ENCODE peak calls at places on chromosomes 6 and 20, in eight cellular contexts. One of them, this sample, is unnamed.

GRCh38 chr20:14821251-14821650 is 483.8 kb upstream of the FLRT3 start:
- DNase-seq in activated T-helper 9 cell treated with anti-CD3 and anti-CD28 coated beads, Interleukin-2, amount 50 U/mL, for 16 hours: no peak
- DNase-seq in CD8-positive, alpha-beta memory T cell: no peak
- DNase-seq in A673: no peak
- DNase-seq in astrocyte of the spinal cord: no peak
- DNase-seq in T-helper 2 cell: no peak
- DNase-seq in aorta: no peak
- DNase-seq in GM03348: no peak
- DNase-seq in this sample: no peak

GRCh38 chr6:163671355-163671754 is 256.8 kb downstream of the QKI start:
- DNase-seq in activated T-helper 9 cell treated with anti-CD3 and anti-CD28 coated beads, Interleukin-2, amount 50 U/mL, for 16 hours: no peak
- DNase-seq in CD8-positive, alpha-beta memory T cell: no peak
- DNase-seq in A673: no peak
- DNase-seq in astrocyte of the spinal cord: no peak
- DNase-seq in T-helper 2 cell: no peak
- DNase-seq in aorta: no peak
- DNase-seq in GM03348: no peak
- DNase-seq in this sample: no peak

GRCh38 chr20:18397090-18397489 is 69.7 kb downstream of the DZANK1 start:
- DNase-seq in activated T-helper 9 cell treated with anti-CD3 and anti-CD28 coated beads, Interleukin-2, amount 50 U/mL, for 16 hours: no peak
- DNase-seq in CD8-positive, alpha-beta memory T cell: no peak
- DNase-seq in A673: no peak
- DNase-seq in astrocyte of the spinal cord: no peak
- DNase-seq in T-helper 2 cell: no peak
- DNase-seq in aorta: no peak
- DNase-seq in GM03348: no peak
- DNase-seq in this sample: no peak

GRCh38 chr6:9957330-9957729 is 457.5 kb downstream of the TFAP2A start:
- DNase-seq in activated T-helper 9 cell treated with anti-CD3 and anti-CD28 coated beads, Interleukin-2, amount 50 U/mL, for 16 hours: no peak
- DNase-seq in CD8-positive, alpha-beta memory T cell: no peak
- DNase-seq in A673: no peak
- DNase-seq in astrocyte of the spinal cord: no peak
- DNase-seq in T-helper 2 cell: no peak
- DNase-seq in aorta: no peak
- DNase-seq in GM03348: no peak
- DNase-seq in this sample: no peak

GRCh38 chr6:143601501-143601900 is 76.3 kb upstream of the PHACTR2 start:
- DNase-seq in activated T-helper 9 cell treated with anti-CD3 and anti-CD28 coated beads, Interleukin-2, amount 50 U/mL, for 16 hours: no peak
- DNase-seq in CD8-positive, alpha-beta memory T cell: no peak
- DNase-seq in A673: no peak
- DNase-seq in astrocyte of the spinal cord: no peak
- DNase-seq in T-helper 2 cell: no peak
- DNase-seq in aorta: no peak
- DNase-seq in GM03348: no peak
- DNase-seq in this sample: no peak

GRCh38 chr20:10309326-10309725 is 90.7 kb downstream of the SNAP25 start:
- DNase-seq in activated T-helper 9 cell treated with anti-CD3 and anti-CD28 coated beads, Interleukin-2, amount 50 U/mL, for 16 hours: no peak
- DNase-seq in CD8-positive, alpha-beta memory T cell: no peak
- DNase-seq in A673: no peak
- DNase-seq in astrocyte of the spinal cord: peak
- DNase-seq in T-helper 2 cell: no peak
- DNase-seq in aorta: no peak
- DNase-seq in GM03348: peak
- DNase-seq in this sample: no peak

GRCh38 chr6:9517806-9518205 is 897.1 kb downstream of the TFAP2A start:
- DNase-seq in activated T-helper 9 cell treated with anti-CD3 and anti-CD28 coated beads, Interleukin-2, amount 50 U/mL, for 16 hours: no peak
- DNase-seq in CD8-positive, alpha-beta memory T cell: no peak
- DNase-seq in A673: no peak
- DNase-seq in astrocyte of the spinal cord: no peak
- DNase-seq in T-helper 2 cell: no peak
- DNase-seq in aorta: no peak
- DNase-seq in GM03348: no peak
- DNase-seq in this sample: no peak

GRCh38 chr6:36615018-36615761 is 21.0 kb downstream of the SRSF3 start:
- DNase-seq in activated T-helper 9 cell treated with anti-CD3 and anti-CD28 coated beads, Interleukin-2, amount 50 U/mL, for 16 hours: peak
- DNase-seq in CD8-positive, alpha-beta memory T cell: peak
- DNase-seq in A673: peak
- DNase-seq in astrocyte of the spinal cord: peak
- DNase-seq in T-helper 2 cell: peak
- DNase-seq in aorta: no peak
- DNase-seq in GM03348: peak
- DNase-seq in this sample: peak

GRCh38 chr6:22877946-22878705 is 308.8 kb downstream of the HDGFL1 start:
- DNase-seq in activated T-helper 9 cell treated with anti-CD3 and anti-CD28 coated beads, Interleukin-2, amount 50 U/mL, for 16 hours: no peak
- DNase-seq in CD8-positive, alpha-beta memory T cell: no peak
- DNase-seq in A673: no peak
- DNase-seq in astrocyte of the spinal cord: peak
- DNase-seq in T-helper 2 cell: no peak
- DNase-seq in aorta: no peak
- DNase-seq in GM03348: peak
- DNase-seq in this sample: no peak

GRCh38 chr6:110581682-110582081 is 105.3 kb upstream of the SLC22A16 start:
- DNase-seq in activated T-helper 9 cell treated with anti-CD3 and anti-CD28 coated beads, Interleukin-2, amount 50 U/mL, for 16 hours: no peak
- DNase-seq in CD8-positive, alpha-beta memory T cell: no peak
- DNase-seq in A673: peak
- DNase-seq in astrocyte of the spinal cord: no peak
- DNase-seq in T-helper 2 cell: no peak
- DNase-seq in aorta: no peak
- DNase-seq in GM03348: peak
- DNase-seq in this sample: no peak

GRCh38 chr6:144008501-144009245 is 614 bp upstream of the PLAGL1 start:
- DNase-seq in activated T-helper 9 cell treated with anti-CD3 and anti-CD28 coated beads, Interleukin-2, amount 50 U/mL, for 16 hours: no peak
- DNase-seq in CD8-positive, alpha-beta memory T cell: no peak
- DNase-seq in A673: no peak
- DNase-seq in astrocyte of the spinal cord: no peak
- DNase-seq in T-helper 2 cell: no peak
- DNase-seq in aorta: no peak
- DNase-seq in GM03348: no peak
- DNase-seq in this sample: no peak

GRCh38 chr20:21982559-21982958 is 277.1 kb downstream of the PAX1 start:
- DNase-seq in activated T-helper 9 cell treated with anti-CD3 and anti-CD28 coated beads, Interleukin-2, amount 50 U/mL, for 16 hours: no peak
- DNase-seq in CD8-positive, alpha-beta memory T cell: no peak
- DNase-seq in A673: no peak
- DNase-seq in astrocyte of the spinal cord: peak
- DNase-seq in T-helper 2 cell: no peak
- DNase-seq in aorta: no peak
- DNase-seq in GM03348: peak
- DNase-seq in this sample: no peak

GRCh38 chr20:25248501-25249172 is 752 bp downstream of the PYGB start:
- DNase-seq in activated T-helper 9 cell treated with anti-CD3 and anti-CD28 coated beads, Interleukin-2, amount 50 U/mL, for 16 hours: no peak
- DNase-seq in CD8-positive, alpha-beta memory T cell: no peak
- DNase-seq in A673: peak
- DNase-seq in astrocyte of the spinal cord: peak
- DNase-seq in T-helper 2 cell: no peak
- DNase-seq in aorta: peak
- DNase-seq in GM03348: peak
- DNase-seq in this sample: no peak

GRCh38 chr6:168354338-168354737 is 34.8 kb upstream of the DACT2 start:
- DNase-seq in activated T-helper 9 cell treated with anti-CD3 and anti-CD28 coated beads, Interleukin-2, amount 50 U/mL, for 16 hours: no peak
- DNase-seq in CD8-positive, alpha-beta memory T cell: no peak
- DNase-seq in A673: no peak
- DNase-seq in astrocyte of the spinal cord: no peak
- DNase-seq in T-helper 2 cell: no peak
- DNase-seq in aorta: no peak
- DNase-seq in GM03348: no peak
- DNase-seq in this sample: no peak

GRCh38 chr20:35284992-35285805 is 627 bp upstream of the EIF6 start:
- DNase-seq in activated T-helper 9 cell treated with anti-CD3 and anti-CD28 coated beads, Interleukin-2, amount 50 U/mL, for 16 hours: no peak
- DNase-seq in CD8-positive, alpha-beta memory T cell: no peak
- DNase-seq in A673: no peak
- DNase-seq in astrocyte of the spinal cord: no peak
- DNase-seq in T-helper 2 cell: no peak
- DNase-seq in aorta: peak
- DNase-seq in GM03348: no peak
- DNase-seq in this sample: no peak

GRCh38 chr6:35485402-35485877 is 11.4 kb downstream of the TEAD3 start:
- DNase-seq in activated T-helper 9 cell treated with anti-CD3 and anti-CD28 coated beads, Interleukin-2, amount 50 U/mL, for 16 hours: no peak
- DNase-seq in CD8-positive, alpha-beta memory T cell: peak
- DNase-seq in A673: no peak
- DNase-seq in astrocyte of the spinal cord: no peak
- DNase-seq in T-helper 2 cell: no peak
- DNase-seq in aorta: peak
- DNase-seq in GM03348: peak
- DNase-seq in this sample: no peak

GRCh38 chr6:42777126-42777822 is 4.6 kb upstream of the BICRAL start:
- DNase-seq in activated T-helper 9 cell treated with anti-CD3 and anti-CD28 coated beads, Interleukin-2, amount 50 U/mL, for 16 hours: no peak
- DNase-seq in CD8-positive, alpha-beta memory T cell: no peak
- DNase-seq in A673: no peak
- DNase-seq in astrocyte of the spinal cord: peak
- DNase-seq in T-helper 2 cell: no peak
- DNase-seq in aorta: no peak
- DNase-seq in GM03348: peak
- DNase-seq in this sample: no peak

GRCh38 chr20:56689318-56689717 is 60.2 kb downstream of the TFAP2C start:
- DNase-seq in activated T-helper 9 cell treated with anti-CD3 and anti-CD28 coated beads, Interleukin-2, amount 50 U/mL, for 16 hours: no peak
- DNase-seq in CD8-positive, alpha-beta memory T cell: no peak
- DNase-seq in A673: peak
- DNase-seq in astrocyte of the spinal cord: peak
- DNase-seq in T-helper 2 cell: no peak
- DNase-seq in aorta: no peak
- DNase-seq in GM03348: peak
- DNase-seq in this sample: no peak

GRCh38 chr6:118668761-118669411 is 17.5 kb upstream of the CEP85L start:
- DNase-seq in activated T-helper 9 cell treated with anti-CD3 and anti-CD28 coated beads, Interleukin-2, amount 50 U/mL, for 16 hours: no peak
- DNase-seq in CD8-positive, alpha-beta memory T cell: no peak
- DNase-seq in A673: no peak
- DNase-seq in astrocyte of the spinal cord: peak
- DNase-seq in T-helper 2 cell: no peak
- DNase-seq in aorta: no peak
- DNase-seq in GM03348: peak
- DNase-seq in this sample: no peak

GRCh38 chr20:32320305-32320704 is 37.8 kb upstream of the ASXL1 start:
- DNase-seq in activated T-helper 9 cell treated with anti-CD3 and anti-CD28 coated beads, Interleukin-2, amount 50 U/mL, for 16 hours: no peak
- DNase-seq in CD8-positive, alpha-beta memory T cell: no peak
- DNase-seq in A673: no peak
- DNase-seq in astrocyte of the spinal cord: no peak
- DNase-seq in T-helper 2 cell: no peak
- DNase-seq in aorta: no peak
- DNase-seq in GM03348: no peak
- DNase-seq in this sample: no peak

GRCh38 chr6:36443951-36444428 is 1.2 kb downstream of the KCTD20 start:
- DNase-seq in activated T-helper 9 cell treated with anti-CD3 and anti-CD28 coated beads, Interleukin-2, amount 50 U/mL, for 16 hours: no peak
- DNase-seq in CD8-positive, alpha-beta memory T cell: no peak
- DNase-seq in A673: peak
- DNase-seq in astrocyte of the spinal cord: peak
- DNase-seq in T-helper 2 cell: no peak
- DNase-seq in aorta: no peak
- DNase-seq in GM03348: no peak
- DNase-seq in this sample: no peak